ENCODE peak calls at places on chromosomes 2 and 18, in eight cellular contexts. A is LoVo; K is BE2C; O is COLO829; G is activated naive CD8-positive, alpha-beta T cell treated with anti-CD3 and anti-CD28 coated beads for 36 hours; T is activated T-cell treated with anti-CD3 and anti-CD28 coated beads, Interleukin-2, amount 50 U/mL, for 24 hours; F is pons; I is RWPE1. J is an unnamed sample.

GRCh38 chr2:172100080-172101007 is 2.4 kb downstream of the DLX2 start:
- DNase-seq in K (peak), A (no peak), I (no peak), T (peak), F (no peak), G (no peak), O (no peak), J (no peak)

GRCh38 chr2:47558116-47559078 is 155.4 kb downstream of the MSH2 start:
- DNase-seq in I (no peak), T (no peak), O (no peak), F (no peak), A (no peak), G (no peak), K (no peak), J (no peak)

GRCh38 chr18:59271606-59272220 is 1.5 kb downstream of the RAX start:
- DNase-seq in K (no peak), G (no peak), A (no peak), I (no peak), F (no peak), T (no peak), O (no peak), J (no peak)

GRCh38 chr2:108388045-108388444 is 10.3 kb downstream of the SULT1C4 start:
- DNase-seq in T (no peak), I (no peak), K (no peak), O (no peak), G (no peak), F (no peak), A (no peak), J (no peak)

GRCh38 chr18:13457327-13457726 is 238.8 kb downstream of the LDLRAD4 start:
- DNase-seq in K (no peak), O (no peak), F (no peak), G (no peak), A (no peak), I (no peak), T (peak), J (no peak)

GRCh38 chr2:96205888-96206287 is 2.7 kb downstream of the STARD7 start:
- DNase-seq in K (no peak), T (no peak), I (peak), G (no peak), O (no peak), F (peak), A (no peak), J (no peak)

GRCh38 chr18:57205641-57206040 is 58.8 kb downstream of the BOD1L2 start:
- DNase-seq in F (no peak), T (no peak), I (no peak), O (no peak), K (no peak), G (no peak), A (no peak), J (no peak)

GRCh38 chr2:9045595-9045994 is 42.1 kb upstream of the MBOAT2 start:
- DNase-seq in F (no peak), O (no peak), T (no peak), I (no peak), A (no peak), K (no peak), G (no peak), J (no peak)

GRCh38 chr2:233153146-233153798 is 93.1 kb downstream of the INPP5D start:
- DNase-seq in I (no peak), F (no peak), A (no peak), T (no peak), G (no peak), O (no peak), K (no peak), J (no peak)

GRCh38 chr2:12819098-12819465 is 102.3 kb downstream of the TRIB2 start:
- DNase-seq in G (no peak), F (peak), A (no peak), I (peak), O (peak), T (no peak), K (peak), J (no peak)

GRCh38 chr2:184927040-184927439 is 328.7 kb downstream of the ZNF804A start:
- DNase-seq in G (no peak), A (no peak), T (no peak), K (peak), O (no peak), I (no peak), F (no peak), J (no peak)

GRCh38 chr18:944440-944839 is 39.8 kb downstream of the ADCYAP1 start:
- DNase-seq in I (peak), G (no peak), T (no peak), F (no peak), O (peak), A (peak), K (no peak), J (no peak)

GRCh38 chr2:696463-696862 is 19.3 kb upstream of the TMEM18 start:
- DNase-seq in K (no peak), G (no peak), F (peak), I (no peak), T (no peak), A (no peak), O (no peak), J (no peak)

GRCh38 chr18:46341989-46342525 is 237.9 kb downstream of the HAUS1 start:
- DNase-seq in F (no peak), K (no peak), T (no peak), I (no peak), G (no peak), A (no peak), O (no peak), J (no peak)

GRCh38 chr18:28175930-28176673 is 828 bp downstream of the CDH2 start:
- DNase-seq in F (no peak), I (no peak), K (peak), G (peak), O (peak), T (peak), A (no peak), J (no peak)

GRCh38 chr18:1408331-1408835 is 503.7 kb downstream of the ADCYAP1 start:
- DNase-seq in K (peak), A (no peak), O (no peak), G (no peak), I (no peak), F (no peak), T (no peak), J (no peak)

GRCh38 chr2:2870106-2870505 is 507.5 kb downstream of the EIPR1 start:
- DNase-seq in G (no peak), K (no peak), F (no peak), T (no peak), I (no peak), O (no peak), A (no peak), J (no peak)

GRCh38 chr2:16461672-16462071 is 204.0 kb downstream of the CYRIA start:
- DNase-seq in T (no peak), F (no peak), I (no peak), O (no peak), G (no peak), K (no peak), A (no peak), J (no peak)

GRCh38 chr2:127082974-127083373 is 24.0 kb downstream of the BIN1 start:
- DNase-seq in F (no peak), A (no peak), G (no peak), T (no peak), O (no peak), K (no peak), I (no peak), J (no peak)

GRCh38 chr2:38690499-38691420 is 24.8 kb downstream of the GALM start:
- DNase-seq in I (peak), F (no peak), G (no peak), O (peak), T (no peak), A (peak), K (peak), J (no peak)

GRCh38 chr2:172743143-172743542 is 7.5 kb downstream of the RAPGEF4 start:
- DNase-seq in K (no peak), A (no peak), G (no peak), F (no peak), O (no peak), T (no peak), I (no peak), J (no peak)

GRCh38 chr18:38491195-38491594 is 925.6 kb upstream of the CELF4 start:
- DNase-seq in O (no peak), K (no peak), A (no peak), T (no peak), G (no peak), I (no peak), F (no peak), J (no peak)

GRCh38 chr2:55839182-55839819 is 84.3 kb downstream of the EFEMP1 start:
- DNase-seq in T (no peak), G (no peak), F (no peak), I (peak), K (no peak), O (no peak), A (no peak), J (peak)

GRCh38 chr18:40222736-40223135 is 1732.3 kb upstream of the PIK3C3 start:
- DNase-seq in O (no peak), A (no peak), I (no peak), T (no peak), F (no peak), K (no peak), G (no peak), J (no peak)

GRCh38 chr2:26883971-26884370 is 36.0 kb downstream of the DPYSL5 start:
- DNase-seq in T (no peak), G (no peak), F (no peak), I (no peak), O (no peak), A (no peak), K (no peak), J (no peak)

GRCh38 chr2:67938053-67938452 is 124.8 kb downstream of the C1D start:
- DNase-seq in A (no peak), F (no peak), K (no peak), I (no peak), O (no peak), G (no peak), T (no peak), J (no peak)

GRCh38 chr2:158052761-158053160 is 48.9 kb upstream of the UPP2 start:
- DNase-seq in O (no peak), I (no peak), T (no peak), A (no peak), K (no peak), G (no peak), F (no peak), J (no peak)

GRCh38 chr2:595831-596592 is 81.2 kb downstream of the TMEM18 start:
- DNase-seq in F (no peak), K (peak), A (no peak), G (no peak), O (no peak), I (no peak), T (no peak), J (no peak)

GRCh38 chr2:86020984-86021383 is 84.7 kb downstream of the POLR1A start:
- DNase-seq in A (no peak), K (no peak), I (no peak), T (no peak), O (no peak), G (no peak), F (peak), J (no peak)

GRCh38 chr2:41387519-41387918 is 660.3 kb upstream of the PKDCC start:
- DNase-seq in K (no peak), G (no peak), O (no peak), T (no peak), I (no peak), F (no peak), A (no peak), J (no peak)

GRCh38 chr18:13287372-13287771 is 68.8 kb downstream of the LDLRAD4 start:
- DNase-seq in F (no peak), I (no peak), T (no peak), O (no peak), G (no peak), K (no peak), A (no peak), J (no peak)

GRCh38 chr2:119011162-119011909 is 69.3 kb downstream of the MARCO start:
- DNase-seq in K (peak), F (peak), O (peak), T (no peak), I (peak), G (peak), A (peak), J (no peak)

J was measured in NCI-H187 treated with DMSO at 0.1 percent for 48 hours.